ENCODE peak calls at places on chromosomes 2 and 18, in nine cellular contexts. K is tibial nerve, Y is HCT116, O is uterus, C is adrenal gland, J is heart left ventricle, H is A549, M is transverse colon, P is prostate gland. I is an unnamed sample.

GRCh38 chr2:238346539-238346938 is 26.2 kb downstream of the TRAF3IP1 start:
- DNase-seq in J (no peak), H (no peak), K (no peak), P (no peak), C (no peak), M (no peak), Y (no peak), O (no peak), I (no peak)

GRCh38 chr18:56298935-56299334 is 339.5 kb downstream of the TXNL1 start:
- DNase-seq in M (no peak), J (no peak), O (no peak), Y (no peak), P (no peak), C (no peak), K (no peak), H (peak; percentile 80), I (peak; percentile 21)

GRCh38 chr2:213862407-213863076 is 548.3 kb upstream of the VWC2L start:
- DNase-seq in K (no peak), C (no peak), P (no peak), O (no peak), H (no peak), J (no peak), M (no peak), Y (no peak), I (no peak)

GRCh38 chr2:45699032-45699658 is 47.7 kb downstream of the PRKCE start:
- DNase-seq in J (no peak), Y (no peak), K (no peak), O (no peak), P (no peak), M (no peak), H (no peak), C (no peak), I (no peak)

GRCh38 chr2:45728458-45728942 is 77.0 kb downstream of the PRKCE start:
- DNase-seq in C (no peak), H (no peak), P (no peak), O (no peak), K (no peak), M (no peak), J (no peak), Y (no peak), I (no peak)

GRCh38 chr18:48539406-48540328 is 836 bp downstream of the CTIF start:
- DNase-seq in K (peak; percentile 21), Y (no peak), P (no peak), H (peak; percentile 39), C (peak; percentile 56), J (peak; percentile 40), M (peak; percentile 45), O (peak; percentile 54), I (peak; percentile 39)

GRCh38 chr2:18311413-18311812 is 249.0 kb downstream of the RDH14 start:
- DNase-seq in O (no peak), K (no peak), C (no peak), Y (no peak), H (peak; percentile 23), J (no peak), M (no peak), P (peak; percentile 4), I (no peak)

GRCh38 chr2:159545080-159545479 is 71.3 kb downstream of the BAZ2B start:
- DNase-seq in Y (no peak), H (no peak), P (no peak), C (no peak), M (no peak), O (no peak), K (no peak), J (no peak), I (no peak)

GRCh38 chr2:29113891-29114321 is 1.3 kb upstream of the CLIP4 start:
- DNase-seq in K (peak; percentile 47), Y (peak; percentile 53), J (peak; percentile 33), P (no peak), H (peak; percentile 83), O (peak; percentile 18), C (peak; percentile 56), M (peak; percentile 58), I (peak; percentile 48)

GRCh38 chr2:150997702-150998480 is 263.8 kb downstream of the RBM43 start:
- DNase-seq in K (no peak), Y (no peak), P (no peak), M (no peak), C (no peak), J (no peak), H (no peak), O (no peak), I (no peak)

GRCh38 chr2:222731183-222731582 is 59.7 kb downstream of the MOGAT1 start:
- DNase-seq in C (no peak), Y (no peak), M (no peak), H (no peak), O (no peak), J (no peak), K (no peak), P (no peak), I (no peak)

GRCh38 chr2:231378028-231378722 is 17.3 kb upstream of the B3GNT7 start:
- DNase-seq in C (no peak), H (peak; percentile 33), P (no peak), Y (no peak), M (peak; percentile 80), J (no peak), O (no peak), K (no peak), I (peak; percentile 49)

GRCh38 chr2:207014424-207014823 is 75.1 kb downstream of the CPO start:
- DNase-seq in K (no peak), M (no peak), O (no peak), H (no peak), Y (no peak), C (no peak), P (no peak), J (no peak), I (no peak)

GRCh38 chr2:206163251-206163880 is 3.7 kb downstream of the EEF1B2 start:
- DNase-seq in P (no peak), M (no peak), K (no peak), O (no peak), Y (no peak), H (no peak), C (no peak), J (no peak), I (no peak)

GRCh38 chr2:16179701-16180402 is 239.5 kb downstream of the MYCN start:
- DNase-seq in H (no peak), C (no peak), J (no peak), P (peak; percentile 12), K (no peak), M (no peak), Y (no peak), O (no peak), I (no peak)

GRCh38 chr2:217622205-217622621 is 380.6 kb downstream of the TNS1 start:
- DNase-seq in C (no peak), M (peak; percentile 22), O (peak; percentile 29), J (peak; percentile 62), Y (no peak), P (no peak), K (no peak), H (peak; percentile 7), I (no peak)

GRCh38 chr2:219230201-219230540 is 565 bp downstream of the ANKZF1 start:
- DNase-seq in C (peak; percentile 81), P (peak; percentile 53), M (peak; percentile 71), Y (no peak), O (no peak), H (no peak), K (no peak), J (no peak), I (peak; percentile 71)
- TF ChIP-seq POLR2A in C (no peak), P (no peak), M (no peak), Y (no peak), O (no peak), H (no peak), K (no peak), J (no peak), I (no peak)

GRCh38 chr2:36559221-36559942 is 38.6 kb downstream of the FEZ2 start:
- DNase-seq in O (no peak), J (no peak), M (no peak), K (no peak), H (no peak), P (no peak), Y (no peak), C (no peak), I (no peak)
- H3K4me1 ChIP-seq in O (no peaks in the 10 kb centered on the region), J (peaks cover 23% of the 10 kb centered on the region), M (peaks cover 22% of the 10 kb centered on the region), K (no peaks in the 10 kb centered on the region), H (peaks cover 65% of the 10 kb centered on the region), P (no peaks in the 10 kb centered on the region), Y (peaks cover 52% of the 10 kb centered on the region), C (peaks cover 22% of the 10 kb centered on the region), I (peaks cover 9% of the 10 kb centered on the region)

GRCh38 chr2:9318461-9319337 is 104.6 kb downstream of the ITGB1BP1 start:
- DNase-seq in M (peak; percentile 65), J (peak; percentile 85), Y (no peak), K (peak; percentile 31), O (peak; percentile 69), H (no peak), P (no peak), C (peak; percentile 90), I (peak; percentile 68)
- H3K27ac ChIP-seq in M (peak overlapping the region; percentile 31), J (peak overlapping the region; percentile 64), Y (no peak overlapping the region), K (peak overlapping the region; percentile 56), O (peak overlapping the region; percentile 78), H (no peak overlapping the region), P (no peak overlapping the region), C (peak overlapping the region; percentile 83), I (peak overlapping the region; percentile 70)

DNA sequence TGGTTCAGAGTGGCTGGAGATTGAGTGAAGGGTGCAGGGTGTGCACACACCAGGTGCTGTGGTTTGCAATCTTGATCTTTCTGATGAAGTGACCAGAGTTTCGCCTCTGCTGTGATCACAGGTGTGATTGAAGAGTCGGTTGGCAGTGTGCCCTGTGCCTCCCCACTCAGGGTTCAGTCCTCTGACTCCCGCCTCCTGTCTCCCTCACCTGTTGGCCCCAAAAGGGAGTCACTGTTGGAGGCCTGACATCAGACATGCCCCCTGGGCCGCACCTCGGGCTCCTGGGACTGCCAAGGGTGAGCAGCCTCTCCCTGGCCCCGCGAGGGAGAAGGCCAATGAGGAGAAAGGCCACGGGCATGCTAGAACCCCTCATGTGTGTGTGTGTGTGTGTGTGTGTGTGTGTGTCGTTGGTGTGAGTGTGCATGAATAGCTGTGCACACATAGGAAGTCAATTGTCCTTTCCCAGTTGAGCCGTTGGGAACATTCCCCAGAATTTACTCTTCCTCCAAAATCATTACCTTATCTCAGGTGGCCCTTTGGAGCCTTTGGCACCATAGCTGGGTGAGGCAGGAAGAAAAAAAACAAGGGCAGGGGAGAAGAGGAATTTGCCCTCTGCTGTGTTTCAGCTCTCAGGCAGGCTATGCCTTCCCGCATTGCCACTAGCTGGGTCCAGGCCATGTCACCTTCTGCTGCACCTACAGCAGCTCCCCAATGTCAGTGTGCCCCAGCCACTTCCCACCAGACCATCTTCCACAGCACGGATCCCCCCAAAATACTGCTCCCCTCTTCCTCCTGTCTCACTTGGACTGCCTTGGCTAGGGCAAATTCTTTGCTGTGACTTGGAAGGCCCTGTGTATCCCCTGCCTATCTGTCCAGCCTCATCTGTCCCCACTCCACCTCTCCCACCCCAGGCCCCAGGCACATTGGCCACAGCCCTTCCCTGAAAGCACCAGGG is 78.2 kb upstream of the LAPTM4A start:
- DNase-seq in O (no peak), Y (no peak), P (no peak), H (no peak), C (no peak), J (no peak), M (peak; percentile 78), K (no peak), I (peak; percentile 75)
- TF ChIP-seq POLR2A in O (no peak), Y (no peak), P (no peak), H (no peak), C (no peak), J (no peak), M (peak; percentile 3), K (no peak), I (no peak)

DNA sequence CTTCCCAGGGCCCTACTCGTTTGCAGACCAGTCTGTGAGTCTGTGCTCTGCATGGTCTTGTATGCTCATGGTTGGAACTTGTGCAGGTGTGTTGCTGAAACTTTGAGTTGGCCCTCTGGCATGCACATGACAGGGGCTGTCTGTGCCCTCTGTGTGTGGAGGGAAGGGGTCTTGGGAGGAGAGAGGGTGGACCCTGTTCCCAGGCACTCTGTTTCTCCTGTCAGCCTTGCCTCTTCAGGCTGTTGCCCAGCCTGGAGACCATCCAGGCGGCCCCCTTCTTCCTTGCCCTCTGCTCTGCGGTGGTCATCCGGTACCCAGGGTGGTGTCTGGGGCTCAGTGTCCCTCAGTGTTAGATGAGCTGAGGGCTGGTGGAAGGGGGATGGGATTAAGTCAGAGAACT is 39.5 kb downstream of the TET3 start:
- DNase-seq in M (no peak), O (no peak), Y (no peak), C (no peak), J (no peak), H (no peak), P (no peak), K (no peak), I (no peak)
- H3K4me1 ChIP-seq in M (peaks cover 14% of the 10 kb centered on the region), O (no peaks in the 10 kb centered on the region), Y (no peaks in the 10 kb centered on the region), C (no peaks in the 10 kb centered on the region), J (peaks cover 16% of the 10 kb centered on the region), H (no peaks in the 10 kb centered on the region), P (peaks cover 6% of the 10 kb centered on the region), K (no peaks in the 10 kb centered on the region), I (peaks cover 5% of the 10 kb centered on the region)

I was measured in body of pancreas.